ENCODE peak calls at places on chromosome 4, in seven cellular contexts. J, E, N, P, G, S and T are unnamed samples.
A peak's percentile ranks its signal among the peaks of the same experiment; 100 is the strongest.

GRCh38 chr4:140719022-140719421 is 37.2 kb downstream of the TBC1D9 start:
- DNase-seq in N (no peak), G (peak; percentile 72), E (peak; percentile 67), J (no peak), S (no peak), P (peak; percentile 52), T (no peak)

GRCh38 chr4:154416183-154416543 is 75.4 kb downstream of the DCHS2 start:
- DNase-seq in N (no peak), E (peak; percentile 1), J (peak; percentile 24), G (no peak), S (no peak), P (peak; percentile 29), T (peak; percentile 18)

GRCh38 chr4:187656953-187657352 is 338.6 kb upstream of the ZFP42 start:
- DNase-seq in G (peak; percentile 90), P (no peak), S (no peak), J (no peak), N (no peak), E (peak; percentile 5), T (no peak)

GRCh38 chr4:52870225-52870624 is 8.1 kb downstream of the RASL11B start:
- DNase-seq in J (no peak), N (no peak), S (no peak), G (no peak), E (no peak), P (no peak), T (no peak)

GRCh38 chr4:74499986-74500781 is 55.2 kb downstream of the AREG start:
- DNase-seq in S (no peak), G (peak; percentile 38), N (no peak), P (peak; percentile 54), E (no peak), J (no peak), T (no peak)

GRCh38 chr4:173827707-173828106 is 297.7 kb upstream of the HAND2 start:
- DNase-seq in P (no peak), G (no peak), S (no peak), J (no peak), E (peak; percentile 11), N (no peak), T (no peak)

GRCh38 chr4:114087596-114088230 is 108.3 kb upstream of the ARSJ start:
- DNase-seq in P (peak; percentile 85), E (peak; percentile 64), J (no peak), S (no peak), N (peak; percentile 59), G (peak; percentile 87), T (no peak)

GRCh38 chr4:26860922-26861433 is 337 bp downstream of the STIM2 start:
- DNase-seq in G (peak; percentile 44), S (peak; percentile 75), E (peak; percentile 67), N (no peak), J (peak; percentile 29), P (peak; percentile 80), T (peak; percentile 68)

GRCh38 chr4:90441770-90442169 is 314.6 kb downstream of the CCSER1 start:
- DNase-seq in E (no peak), S (no peak), N (no peak), J (no peak), G (no peak), P (no peak), T (no peak)

GRCh38 chr4:70670332-70671014 is 4.2 kb upstream of the JCHAIN start:
- DNase-seq in G (peak; percentile 75), S (no peak), N (no peak), J (no peak), P (peak; percentile 49), E (no peak), T (no peak)

GRCh38 chr4:164815711-164816110 is 61.3 kb upstream of the APELA start:
- DNase-seq in G (no peak), N (no peak), E (no peak), J (no peak), P (no peak), S (no peak), T (no peak)
- H3K4me3 ChIP-seq in G (no peak overlapping the region), N (no peak overlapping the region), E (no peak overlapping the region), J (no peak overlapping the region), P (no peak overlapping the region), S (no peak overlapping the region), T (no peak overlapping the region)

DNA sequence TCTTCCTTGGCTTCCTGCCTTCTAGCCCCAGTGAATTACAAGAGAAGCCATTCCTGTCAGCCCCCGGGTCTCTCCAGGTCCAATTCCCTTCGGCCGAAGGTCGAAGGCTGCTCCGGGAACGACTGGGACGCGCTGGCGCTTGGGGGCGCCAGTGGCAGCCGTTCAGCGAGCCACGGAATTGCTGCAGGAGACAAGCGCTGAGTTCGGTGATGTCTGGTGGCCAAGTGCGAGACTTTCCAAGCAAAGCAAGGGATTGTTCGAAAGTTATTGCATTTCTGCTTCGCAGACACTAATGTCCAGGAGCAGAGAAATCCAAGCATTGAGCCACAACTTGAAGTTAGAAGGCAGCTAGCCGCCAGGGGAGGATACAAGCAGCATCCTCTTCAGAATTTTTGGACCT is 1.1 kb upstream of the DKK2 start:
- DNase-seq in S (peak; percentile 63), N (no peak), P (peak; percentile 87), G (peak; percentile 2), J (peak; percentile 38), E (peak; percentile 25), T (peak; percentile 67)
- H3K4me3 ChIP-seq in S (peak overlapping the region; percentile 51), N (peak overlapping the region; percentile 46), P (peak overlapping the region; percentile 67), G (no peak overlapping the region), J (no peak overlapping the region), E (no peak overlapping the region), T (no peak overlapping the region)

GRCh38 chr4:20318011-20318898 is 66.5 kb downstream of the SLIT2 start:
- DNase-seq in E (no peak), P (no peak), G (peak; percentile 32), N (no peak), S (no peak), J (no peak), T (no peak)
- H3K4me3 ChIP-seq in E (no peak overlapping the region), P (peak overlapping the region; percentile 3), G (no peak overlapping the region), N (no peak overlapping the region), S (no peak overlapping the region), J (no peak overlapping the region), T (no peak overlapping the region)

GRCh38 chr4:732480-732879 is 26.8 kb downstream of the PCGF3 start:
- DNase-seq in G (no peak), P (no peak), J (no peak), E (no peak), S (no peak), N (no peak), T (no peak)
- H3K4me3 ChIP-seq in G (no peak overlapping the region), P (no peak overlapping the region), J (no peak overlapping the region), E (no peak overlapping the region), S (no peak overlapping the region), N (no peak overlapping the region), T (no peak overlapping the region)

GRCh38 chr4:995311-996026 is 2.3 kb upstream of the SLC26A1 start:
- DNase-seq in G (no peak), N (no peak), P (no peak), S (no peak), J (no peak), E (no peak), T (no peak)

GRCh38 chr4:996030-996993 is 3.1 kb upstream of the SLC26A1 start:
- DNase-seq in S (no peak), N (no peak), E (no peak), G (no peak), J (no peak), P (no peak), T (no peak)

GRCh38 chr4:998096-998691 is 5.0 kb upstream of the SLC26A1 start:
- DNase-seq in N (no peak), S (no peak), E (no peak), J (no peak), G (no peak), P (no peak), T (no peak)

GRCh38 chr4:996994-997374 is 3.8 kb upstream of the SLC26A1 start:
- DNase-seq in J (no peak), P (no peak), E (no peak), N (no peak), G (no peak), S (no peak), T (no peak)

DNA sequence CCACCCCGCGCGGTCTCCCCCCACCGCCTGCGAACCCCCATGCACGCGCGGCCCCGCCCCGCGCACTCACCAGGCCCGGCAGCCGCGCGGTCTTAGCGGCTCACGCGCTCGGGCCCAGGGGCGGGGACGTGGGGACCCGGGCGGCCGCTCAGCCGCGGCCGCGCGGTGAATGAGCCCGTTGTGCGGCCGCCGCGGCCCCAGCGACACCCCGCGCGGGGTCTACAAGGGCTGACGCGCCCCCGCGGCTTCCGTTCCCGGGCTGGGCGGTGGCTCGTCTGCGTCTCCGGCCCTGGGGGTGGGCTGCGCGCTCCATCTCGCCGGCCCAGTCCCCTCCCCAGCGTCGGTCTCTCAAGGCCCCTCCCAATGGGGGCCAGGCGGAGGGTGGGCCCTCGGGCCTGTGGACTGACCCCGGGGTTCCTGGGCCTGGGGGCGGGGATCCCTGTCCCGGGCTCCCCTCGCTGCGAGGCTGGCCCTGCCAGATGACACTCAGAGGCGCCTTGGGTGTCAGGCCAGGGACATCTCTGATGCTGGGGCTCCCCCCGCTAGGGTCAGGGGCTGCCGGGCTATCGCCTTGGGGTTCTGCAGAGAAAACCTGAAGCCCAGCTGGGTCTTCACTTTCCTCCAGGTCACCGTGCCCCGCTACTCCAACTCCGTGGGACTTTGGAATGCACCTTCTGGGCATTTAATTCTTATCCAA is 4.3 kb upstream of the SLC26A1 start:
- DNase-seq in E (no peak), S (no peak), J (no peak), G (no peak), N (no peak), P (peak; percentile 58), T (peak; percentile 92)
- H3K4me3 ChIP-seq in E (peak overlapping the region; percentile 8), S (peak overlapping the region; percentile 35), J (no peak overlapping the region), G (peak overlapping the region; percentile 46), N (no peak overlapping the region), P (no peak overlapping the region), T (peak overlapping the region; percentile 30)

GRCh38 chr4:84501721-84502267 is 2.7 kb upstream of the NKX6-1 start:
- DNase-seq in E (no peak), G (no peak), S (no peak), P (no peak), J (no peak), N (no peak), T (peak; percentile 61)
- H3K4me3 ChIP-seq in E (no peak overlapping the region), G (no peak overlapping the region), S (no peak overlapping the region), P (no peak overlapping the region), J (no peak overlapping the region), N (no peak overlapping the region), T (peak overlapping the region; percentile 2)

GRCh38 chr4:6695660-6696581 is 2.2 kb downstream of the S100P start:
- DNase-seq in G (peak; percentile 16), S (no peak), J (peak; percentile 77), P (peak; percentile 48), N (no peak), E (no peak), T (peak; percentile 36)
- H3K4me3 ChIP-seq in G (no peak overlapping the region), S (no peak overlapping the region), J (no peak overlapping the region), P (no peak overlapping the region), N (no peak overlapping the region), E (no peak overlapping the region), T (no peak overlapping the region)